ENCODE peak calls at places on chromosomes 7 and 10, in eight cellular contexts. F is upper lobe of right lung, J is right lobe of liver, A is Caco-2, V is psoas muscle, X is kidney epithelial cell, O is heart right ventricle, Q is tibial nerve. T is an unnamed sample. For H3K27me3, the result is how much of the 10 kb centered on the place peaks cover.

GRCh38 chr7:47518827-47519226 is 63.1 kb downstream of the TNS3 start:
- DNase-seq in O (no peak), X (no peak), V (no peak), A (no peak), F (no peak), J (peak), Q (no peak), T (peak)

GRCh38 chr10:71766717-71767419 is 6.5 kb downstream of the VSIR start:
- DNase-seq in Q (peak), O (peak), X (peak), J (no peak), V (peak), A (peak), F (peak), T (peak)

GRCh38 chr7:108014200-108014599 is 11.2 kb upstream of the LAMB1 start:
- DNase-seq in J (no peak), V (no peak), O (no peak), X (no peak), A (no peak), F (no peak), Q (no peak), T (no peak)

GRCh38 chr10:120988751-120989150 is 137.6 kb downstream of the WDR11 start:
- DNase-seq in O (no peak), Q (no peak), A (no peak), F (no peak), V (no peak), X (no peak), J (no peak), T (no peak)

GRCh38 chr7:44980393-44981034 is 1.7 kb upstream of the MYO1G start:
- DNase-seq in F (peak), J (no peak), V (no peak), O (no peak), X (no peak), A (no peak), Q (no peak), T (no peak)

GRCh38 chr10:33321516-33321915 is 13.0 kb downstream of the NRP1 start:
- DNase-seq in A (no peak), X (no peak), O (no peak), F (no peak), V (no peak), Q (no peak), J (no peak), T (no peak)

GRCh38 chr7:3028071-3028766 is 15.4 kb downstream of the CARD11 start:
- DNase-seq in V (peak), F (peak), O (no peak), X (peak), J (no peak), Q (no peak), A (no peak), T (no peak)

GRCh38 chr7:30470783-30471182 is 7.8 kb downstream of the NOD1 start:
- DNase-seq in A (no peak), X (no peak), V (no peak), F (no peak), O (no peak), J (no peak), Q (no peak), T (no peak)

GRCh38 chr10:121540773-121541395 is 57.4 kb downstream of the FGFR2 start:
- DNase-seq in J (peak), Q (no peak), X (no peak), A (no peak), V (no peak), O (no peak), F (no peak), T (no peak)

GRCh38 chr7:148697256-148697841 is 1.4 kb upstream of the CUL1 start:
- DNase-seq in Q (no peak), J (no peak), F (no peak), X (no peak), O (peak), A (no peak), V (peak), T (no peak)

GRCh38 chr7:131294553-131294952 is 33.1 kb upstream of the MKLN1 start:
- DNase-seq in F (no peak), O (no peak), J (no peak), X (no peak), V (no peak), Q (no peak), A (peak), T (no peak)

GRCh38 chr10:5665380-5666323 is 743 bp downstream of the ASB13 start:
- DNase-seq in A (peak), J (peak), Q (no peak), X (no peak), O (peak), F (peak), V (peak), T (no peak)

GRCh38 chr10:120460776-120461175 is 3.7 kb downstream of the PLPP4 start:
- DNase-seq in J (no peak), X (peak), Q (no peak), A (no peak), V (no peak), O (no peak), F (no peak), T (no peak)

GRCh38 chr7:130865408-130866236 is 131.6 kb upstream of the KLF14 start:
- DNase-seq in J (no peak), X (no peak), Q (no peak), V (no peak), F (no peak), A (peak), O (no peak), T (no peak)

GRCh38 chr7:17095001-17095574 is 203.4 kb upstream of the AHR start:
- DNase-seq in V (no peak), O (no peak), Q (no peak), X (peak), A (no peak), F (no peak), J (no peak), T (no peak)

GRCh38 chr10:125824736-125825135 is 1.4 kb downstream of the BCCIP start:
- DNase-seq in X (no peak), O (no peak), A (no peak), V (no peak), F (no peak), J (no peak), Q (no peak), T (no peak)

GRCh38 chr10:59175538-59176240 is 754 bp upstream of the PHYHIPL start:
- DNase-seq in X (no peak), F (peak), V (no peak), Q (no peak), J (peak), O (no peak), A (no peak), T (no peak)

GRCh38 chr10:78149193-78149592 is 115.5 kb downstream of the RPS24 start:
- DNase-seq in V (no peak), J (no peak), X (no peak), Q (no peak), O (no peak), F (no peak), A (peak), T (no peak)

GRCh38 chr7:128281605-128282380 is 40.7 kb downstream of the LEP start:
- DNase-seq in V (no peak), Q (no peak), F (peak), J (no peak), X (no peak), O (no peak), A (no peak), T (no peak)

GRCh38 chr10:67114945-67115344 is 189.1 kb downstream of the LRRTM3 start:
- DNase-seq in V (no peak), A (peak), X (peak), J (no peak), Q (no peak), F (no peak), O (no peak), T (no peak)

GRCh38 chr10:73060738-73061635 is 35.7 kb downstream of the P4HA1 start:
- DNase-seq in A (peak), V (no peak), X (no peak), Q (no peak), F (no peak), J (no peak), O (no peak), T (no peak)

GRCh38 chr7:28298870-28299484 is 113.3 kb upstream of the CREB5 start:
- DNase-seq in X (no peak), V (no peak), Q (no peak), O (no peak), J (peak), A (peak), F (no peak), T (no peak)

GRCh38 chr7:18958627-18959026 is 158.8 kb downstream of the TWIST1 start:
- DNase-seq in J (no peak), F (no peak), X (no peak), Q (no peak), O (no peak), V (no peak), A (no peak), T (no peak)

GRCh38 chr7:122132341-122132740 is 11.7 kb downstream of the AASS start:
- DNase-seq in J (no peak), Q (no peak), V (no peak), X (peak), A (no peak), O (no peak), F (no peak), T (no peak)

GRCh38 chr7:15801565-15801964 is 115.1 kb upstream of the MEOX2 start:
- DNase-seq in V (no peak), F (no peak), Q (peak), J (no peak), X (peak), O (no peak), A (no peak), T (no peak)

GRCh38 chr10:125844673-125845300 is 21.4 kb downstream of the BCCIP start:
- DNase-seq in A (no peak), F (no peak), X (no peak), V (no peak), J (peak), O (no peak), Q (no peak), T (no peak)

GRCh38 chr10:96863922-96864543 is 31.9 kb downstream of the LCOR start:
- DNase-seq in A (peak), V (no peak), X (peak), O (no peak), J (no peak), F (no peak), Q (no peak), T (no peak)

GRCh38 chr10:62562101-62562500 is 187.9 kb downstream of the ZNF365 start:
- DNase-seq in F (no peak), Q (no peak), J (no peak), V (no peak), X (no peak), O (no peak), A (no peak), T (no peak)

GRCh38 chr10:124092270-124093075 is 925 bp downstream of the CHST15 start:
- DNase-seq in X (no peak), O (peak), Q (no peak), J (peak), A (peak), V (peak), F (peak), T (peak)

GRCh38 chr7:156128496-156128895 is 316.2 kb upstream of the SHH start:
- DNase-seq in A (no peak), V (no peak), F (no peak), O (no peak), X (no peak), Q (no peak), J (no peak), T (no peak)

GRCh38 chr7:128427289-128427891 is 17.6 kb upstream of the IMPDH1 start:
- DNase-seq in J (no peak), F (no peak), Q (no peak), O (no peak), V (no peak), X (no peak), A (peak), T (no peak)

GRCh38 chr7:66522518-66522917 is 106.2 kb upstream of the KCTD7 start:
- DNase-seq in X (no peak), F (no peak), V (no peak), O (no peak), Q (no peak), A (no peak), J (no peak), T (no peak)

GRCh38 chr10:49664842-49665355 is 14.6 kb upstream of the C10orf53 start:
- DNase-seq in A (no peak), O (no peak), V (no peak), Q (no peak), J (no peak), X (no peak), F (no peak), T (no peak)

GRCh38 chr10:33265621-33266020 is 68.8 kb downstream of the NRP1 start:
- DNase-seq in F (no peak), V (no peak), Q (no peak), A (no peak), X (no peak), J (peak), O (no peak), T (no peak)

GRCh38 chr10:28807760-28808613 is 130.7 kb downstream of the BAMBI start:
- DNase-seq in X (no peak), V (no peak), J (no peak), F (no peak), A (peak), O (no peak), Q (no peak), T (no peak)

GRCh38 chr10:67015225-67015624 is 89.4 kb downstream of the LRRTM3 start:
- DNase-seq in X (no peak), Q (no peak), O (no peak), V (no peak), F (no peak), A (no peak), J (no peak), T (no peak)

GRCh38 chr10:71832967-71833366 is 18.1 kb downstream of the PSAP start:
- DNase-seq in X (no peak), A (no peak), O (no peak), J (no peak), Q (no peak), F (no peak), V (no peak), T (no peak)

GRCh38 chr7:27154901-27155815 is 1.3 kb downstream of the HOXA7 start:
- DNase-seq in O (no peak), V (peak), A (no peak), Q (no peak), X (no peak), F (peak), J (peak), T (peak)

GRCh38 chr10:86306628-86307278 is 59.8 kb downstream of the GRID1 start:
- DNase-seq in F (peak), X (no peak), J (peak), V (no peak), A (peak), Q (no peak), O (no peak), T (no peak)

GRCh38 chr7:114214454-114214853 is 200.2 kb upstream of the FOXP2 start:
- DNase-seq in J (no peak), O (no peak), A (no peak), F (no peak), V (no peak), X (no peak), Q (no peak), T (no peak)

GRCh38 chr10:81200801-81201200 is 663.1 kb downstream of the SH2D4B start:
- DNase-seq in X (no peak), V (no peak), J (no peak), F (no peak), A (no peak), O (no peak), Q (no peak), T (no peak)
- TF ChIP-seq CTCF in X (no peak), V (no peak), J (no peak), F (no peak), A (no peak), O (no peak), Q (no peak), T (no peak)

DNA sequence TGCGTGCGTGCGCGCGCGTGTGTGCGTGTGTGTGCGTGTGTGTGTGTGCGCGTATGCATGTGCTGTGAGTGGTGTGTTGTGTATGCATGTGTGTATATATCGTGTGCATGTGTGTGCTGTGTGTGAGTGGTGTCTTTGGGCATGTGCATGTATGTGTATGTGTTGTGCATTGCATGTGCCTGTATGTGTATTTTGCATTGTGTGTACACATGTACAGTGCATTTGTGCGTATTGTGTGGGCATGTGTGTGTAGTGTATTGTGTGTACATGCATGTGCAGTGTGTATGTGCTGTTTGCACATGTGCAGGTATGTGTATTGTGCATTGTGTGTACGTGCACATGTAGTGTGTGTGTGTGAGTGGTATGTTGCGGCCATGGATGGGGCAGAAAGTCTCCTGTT is 6.0 kb upstream of the DPYSL4 start:
- DNase-seq in J (no peak), F (no peak), Q (no peak), X (no peak), A (no peak), O (no peak), V (no peak), T (no peak)
- H3K27me3 ChIP-seq in J (under half), F (under half), Q (half or more), X (half or more), A (under half), O (under half), V (under half), T (under half)

DNA sequence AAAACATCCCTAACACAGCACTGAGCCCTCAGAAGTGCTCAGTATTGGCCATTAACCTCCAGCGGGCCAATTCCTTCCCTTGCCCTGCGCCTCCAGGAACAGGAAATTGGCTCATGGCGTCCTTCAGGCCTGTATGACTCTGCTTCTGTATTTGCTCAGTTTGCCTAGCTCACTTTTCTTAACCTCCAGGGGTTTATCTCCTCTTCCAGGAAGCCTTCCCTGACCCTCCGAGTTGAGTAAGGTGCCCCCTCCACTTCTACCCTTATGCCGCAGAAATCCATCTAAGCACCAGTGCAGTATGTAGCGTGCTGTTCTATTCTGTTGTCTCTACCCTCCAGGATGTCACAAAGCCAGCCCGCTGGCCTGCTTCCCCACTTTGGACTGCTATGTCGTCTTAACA is 1.1 kb upstream of the SFXN4 start:
- DNase-seq in O (no peak), Q (no peak), J (no peak), F (no peak), A (no peak), V (no peak), X (no peak), T (no peak)
- H3K4me3 ChIP-seq in O (peak), Q (no peak), J (no peak), F (no peak), A (no peak), V (peak), X (no peak), T (no peak)

GRCh38 chr10:19168584-19168983 is 120.0 kb downstream of the MALRD1 start:
- DNase-seq in F (no peak), J (no peak), O (no peak), A (peak), X (no peak), V (no peak), Q (no peak), T (no peak)
- TF ChIP-seq CTCF in F (no peak), J (no peak), O (no peak), A (peak), X (peak), V (no peak), Q (no peak), T (no peak)

GRCh38 chr10:100739516-100740368 is 5.6 kb upstream of the PAX2 start:
- DNase-seq in A (peak), F (peak), V (no peak), Q (no peak), O (no peak), J (no peak), X (no peak), T (no peak)
- H3K27me3 ChIP-seq in A (under half), F (half or more), V (half or more), Q (half or more), O (half or more), J (under half), X (under half), T (half or more)

GRCh38 chr7:116582164-116582732 is 57.4 kb downstream of the CAV1 start:
- DNase-seq in J (no peak), A (no peak), O (no peak), V (no peak), Q (no peak), F (no peak), X (no peak), T (no peak)
- H3K4me3 ChIP-seq in J (no peak), A (no peak), O (no peak), V (no peak), Q (no peak), F (no peak), X (no peak), T (no peak)

DNA sequence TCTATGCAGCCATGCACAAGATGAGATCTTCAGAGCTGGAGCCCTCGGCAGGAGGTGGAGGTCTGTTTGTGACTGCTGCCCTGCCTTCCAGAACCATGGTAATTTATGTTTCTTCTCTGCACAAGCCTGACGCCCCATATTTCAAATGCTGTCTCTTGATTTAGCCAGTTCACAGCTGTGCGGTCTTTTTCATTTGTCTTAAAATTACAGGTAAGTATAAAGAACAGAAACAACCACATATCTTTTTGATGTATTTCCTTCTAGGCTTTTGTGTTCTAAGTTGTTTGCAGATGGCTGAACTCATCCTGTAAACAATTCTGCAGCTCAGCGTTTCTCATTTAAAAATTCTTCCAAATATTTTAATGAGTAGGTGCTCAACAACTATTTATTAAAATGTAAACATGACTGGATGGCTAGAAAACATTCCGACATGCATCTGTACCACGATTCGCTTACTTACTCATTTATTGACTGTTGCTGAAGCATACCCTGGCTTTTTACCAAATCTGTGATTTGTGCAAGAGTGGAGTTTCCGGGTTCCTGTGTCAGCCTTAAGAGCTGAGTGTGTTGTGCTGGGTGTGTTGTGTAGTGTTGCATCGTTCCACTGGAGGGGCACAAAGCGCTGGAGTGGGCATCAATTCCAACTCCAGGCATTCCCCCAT is 58.9 kb downstream of the PIP4K2A start:
- DNase-seq in O (no peak), J (no peak), X (peak), F (no peak), V (no peak), Q (no peak), A (no peak), T (no peak)
- TF ChIP-seq CTCF in O (no peak), J (no peak), X (peak), F (no peak), V (no peak), Q (no peak), A (no peak), T (no peak)

GRCh38 chr10:68829494-68829893 is 2.2 kb downstream of the STOX1 start:
- DNase-seq in V (no peak), J (no peak), O (no peak), Q (no peak), F (no peak), A (no peak), X (no peak), T (no peak)

GRCh38 chr10:68831961-68832455 is 4.7 kb downstream of the STOX1 start:
- DNase-seq in Q (no peak), O (no peak), V (no peak), A (peak), J (no peak), X (no peak), F (no peak), T (no peak)

GRCh38 chr10:68826764-68827591 is at the start of gene STOX1:
- DNase-seq in O (peak), X (no peak), V (peak), Q (no peak), J (peak), F (peak), A (peak), T (peak)

GRCh38 chr10:68829952-68830351 is 2.6 kb downstream of the STOX1 start:
- DNase-seq in A (no peak), V (no peak), F (no peak), J (no peak), Q (no peak), X (no peak), O (no peak), T (no peak)

GRCh38 chr10:68828833-68829232 is 1.5 kb downstream of the STOX1 start:
- DNase-seq in V (no peak), Q (no peak), X (no peak), O (no peak), J (no peak), A (no peak), F (no peak), T (no peak)
- H3K27me3 ChIP-seq in V (under half), Q (under half), X (under half), O (under half), J (under half), A (under half), F (under half), T (under half)

T was measured in Peyer's patch.